ENCODE peak calls at places on chromosome 13, in four cellular contexts. Z is psoas muscle, Q is neural progenitor cell, V is neuronal stem cell. L is an unnamed sample. For H3K4me1, the result is how much of the 10 kb centered on the place peaks cover.

GRCh38 chr13:58946274-58946673 is 1217.5 kb downstream of the DIAPH3 start:
- DNase-seq in Z (no peak), Q (no peak), V (no peak), L (no peak)

GRCh38 chr13:70668293-70668692 is 560.0 kb upstream of the KLHL1 start:
- DNase-seq in Z (no peak), Q (peak), V (peak), L (no peak)

GRCh38 chr13:99432637-99433542 is 68.4 kb upstream of the TM9SF2 start:
- DNase-seq in Z (peak), Q (peak), V (peak), L (peak)

GRCh38 chr13:108269601-108270328 is at the start of gene TNFSF13B:
- DNase-seq in Z (peak), Q (peak), V (no peak), L (no peak)

GRCh38 chr13:44368062-44368591 is 5.5 kb upstream of the SERP2 start:
- DNase-seq in Z (no peak), Q (no peak), V (no peak), L (no peak)

GRCh38 chr13:76470991-76471390 is 415.2 kb downstream of the KCTD12 start:
- DNase-seq in Z (no peak), Q (no peak), V (no peak), L (no peak)

GRCh38 chr13:101649490-101650126 is 197.1 kb downstream of the ITGBL1 start:
- DNase-seq in Z (no peak), Q (no peak), V (no peak), L (no peak)

GRCh38 chr13:47890146-47890814 is 110.8 kb downstream of the SUCLA2 start:
- DNase-seq in Z (no peak), Q (no peak), V (no peak), L (no peak)

GRCh38 chr13:113545455-113545930 is 39.1 kb upstream of the TFDP1 start:
- DNase-seq in Z (no peak), Q (no peak), V (no peak), L (no peak)

GRCh38 chr13:20161275-20161950 is 561 bp upstream of the GJA3 start:
- DNase-seq in Z (no peak), Q (peak), V (no peak), L (no peak)

GRCh38 chr13:30256713-30257432 is 50.5 kb downstream of the KATNAL1 start:
- DNase-seq in Z (no peak), Q (no peak), V (no peak), L (no peak)

GRCh38 chr13:108102771-108103170 is 112.6 kb downstream of the LIG4 start:
- DNase-seq in Z (no peak), Q (no peak), V (no peak), L (no peak)

GRCh38 chr13:42905542-42905941 is 86.5 kb downstream of the EPSTI1 start:
- DNase-seq in Z (no peak), Q (no peak), V (no peak), L (no peak)

GRCh38 chr13:97141564-97142005 is 80.5 kb upstream of the MBNL2 start:
- DNase-seq in Z (no peak), Q (peak), V (peak), L (peak)

GRCh38 chr13:109874921-109875454 is 88.6 kb upstream of the IRS2 start:
- DNase-seq in Z (no peak), Q (no peak), V (no peak), L (no peak)

GRCh38 chr13:109875746-109876145 is 89.4 kb upstream of the IRS2 start:
- DNase-seq in Z (no peak), Q (no peak), V (no peak), L (no peak)

GRCh38 chr13:109872864-109873263 is 86.5 kb upstream of the IRS2 start:
- DNase-seq in Z (no peak), Q (no peak), V (no peak), L (no peak)

GRCh38 chr13:109874444-109874920 is 88.1 kb upstream of the IRS2 start:
- DNase-seq in Z (no peak), Q (no peak), V (no peak), L (no peak)

DNA sequence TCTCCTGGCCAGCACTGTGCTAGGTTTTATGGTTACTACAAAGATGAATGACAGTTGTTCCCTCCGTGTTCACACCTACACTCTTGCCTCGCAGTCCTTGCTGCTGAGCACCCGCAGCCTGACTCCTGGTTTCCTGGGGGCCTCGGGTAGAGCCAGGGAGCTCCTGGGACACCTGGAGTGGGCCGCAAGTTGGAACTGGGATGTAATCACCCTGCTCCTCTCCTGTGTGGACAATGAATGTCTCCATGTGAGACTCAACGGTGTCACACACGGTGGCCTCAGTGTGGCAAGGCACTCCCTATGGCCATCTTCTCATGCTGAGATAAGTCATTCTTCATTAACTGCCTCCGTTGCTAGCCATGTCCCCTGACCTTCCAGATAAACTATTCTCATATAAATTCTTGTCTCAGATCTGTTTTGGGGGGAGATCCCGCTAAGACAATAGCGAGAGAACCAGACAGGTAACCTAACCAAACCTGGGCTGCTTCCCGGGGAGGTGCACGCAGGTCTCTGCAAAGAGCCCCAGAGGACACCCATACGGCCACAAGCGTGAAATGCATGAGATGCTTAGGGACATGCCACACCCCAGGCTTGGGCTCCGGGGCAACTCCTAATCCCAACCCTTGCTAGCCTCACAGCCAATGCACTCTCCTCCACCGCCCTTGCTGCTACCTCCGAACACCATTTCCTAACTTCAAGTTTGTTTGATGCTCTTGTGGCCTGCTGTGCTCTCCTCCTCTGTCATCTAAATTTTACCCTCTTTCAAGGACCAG is 87.2 kb upstream of the IRS2 start:
- DNase-seq in Z (no peak), Q (no peak), V (no peak), L (no peak)
- H3K4me1 ChIP-seq in Z (under half), Q (under half), V (under half), L (under half)

DNA sequence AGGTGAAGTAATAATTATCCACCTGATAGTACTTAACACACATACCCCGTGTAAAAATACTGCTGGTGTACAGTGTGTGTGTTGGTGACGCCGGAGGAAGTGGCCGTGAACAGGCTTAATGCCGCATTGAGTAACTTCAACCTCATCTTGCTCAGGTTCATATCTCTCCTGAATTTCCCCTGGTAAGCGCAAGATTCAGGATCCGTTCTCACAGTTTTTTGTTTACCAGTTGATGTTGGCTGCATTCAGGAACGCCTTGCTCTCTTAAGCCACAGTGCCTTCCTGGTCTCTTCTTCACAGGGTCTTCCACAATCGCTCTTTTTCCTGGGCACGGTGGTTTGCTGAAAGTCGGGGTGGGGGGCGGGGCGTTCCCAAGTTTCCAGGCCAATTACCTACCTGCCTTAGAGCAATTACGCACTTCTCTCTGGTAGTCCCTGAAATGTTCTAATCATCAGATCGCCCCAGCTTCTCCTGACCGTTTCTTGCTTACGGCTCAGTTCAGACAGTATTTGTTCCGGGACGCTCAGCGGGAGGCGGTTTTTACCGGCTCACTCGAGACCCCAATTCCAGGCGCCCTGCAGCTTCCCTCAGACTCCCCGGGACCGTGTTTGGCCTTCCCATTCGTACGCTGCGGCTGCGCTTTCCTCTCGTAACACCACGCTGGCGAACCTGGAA is 702 bp upstream of the DNAJC3 start:
- DNase-seq in Z (peak), Q (no peak), V (no peak), L (no peak)
- H3K4me1 ChIP-seq in Z (half or more), Q (under half), V (under half), L (under half)

GRCh38 chr13:51644649-51645048 is 60.4 kb downstream of the WDFY2 start:
- DNase-seq in Z (no peak), Q (no peak), V (no peak), L (no peak)
- H3K4me1 ChIP-seq in Z (under half), Q (under half), V (under half), L (under half)

GRCh38 chr13:60755380-60756163 is 358.6 kb downstream of the TDRD3 start:
- DNase-seq in Z (no peak), Q (peak), V (no peak), L (no peak)

GRCh38 chr13:60756306-60756705 is 359.3 kb downstream of the TDRD3 start:
- DNase-seq in Z (no peak), Q (peak), V (no peak), L (no peak)

GRCh38 chr13:60753641-60754040 is 356.6 kb downstream of the TDRD3 start:
- DNase-seq in Z (no peak), Q (no peak), V (no peak), L (no peak)

GRCh38 chr13:60754691-60755090 is 357.7 kb downstream of the TDRD3 start:
- DNase-seq in Z (no peak), Q (peak), V (no peak), L (no peak)

DNA sequence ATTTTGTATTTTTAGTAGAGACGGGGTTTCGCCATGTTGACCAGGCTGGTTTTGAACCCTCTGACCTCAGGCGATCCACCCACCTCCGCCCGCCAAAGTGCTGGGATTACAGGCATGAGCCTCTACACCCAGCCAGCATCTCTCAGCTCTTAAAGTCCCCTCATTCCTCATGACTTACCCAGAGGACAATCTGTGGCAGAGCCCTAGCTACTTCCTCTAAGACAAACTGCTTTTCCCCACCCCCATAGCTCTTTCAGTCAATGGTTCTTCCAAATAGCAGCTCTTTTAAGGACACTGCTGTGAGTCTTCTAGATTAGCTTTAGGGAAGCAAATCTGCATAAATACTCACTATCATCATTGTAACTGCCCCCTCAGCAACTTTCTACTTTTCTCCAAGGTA is 357.2 kb downstream of the TDRD3 start:
- DNase-seq in Z (no peak), Q (peak), V (no peak), L (no peak)
- H3K4me1 ChIP-seq in Z (under half), Q (under half), V (under half), L (under half)